ENCODE peak calls at places on chromosomes 12 and 14, in seven cellular contexts. H is effector memory CD4-positive, alpha-beta T cell; B is CD4-positive, CD25-positive, alpha-beta regulatory T cell; L is AG09309; O is uterus; T is body of pancreas; D is colonic mucosa. V is an unnamed sample.

GRCh38 chr12:31745242-31745641 is 16.4 kb upstream of the AMN1 start:
- DNase-seq in H (no peak), B (no peak), L (no peak), O (no peak), T (no peak), D (no peak), V (no peak)

GRCh38 chr12:121709478-121709890 is 3.1 kb upstream of the TMEM120B start:
- DNase-seq in H (no peak), B (no peak), L (no peak), O (no peak), T (no peak), D (no peak), V (no peak)

GRCh38 chr12:93302331-93303229 is 75.1 kb upstream of the NUDT4 start:
- DNase-seq in H (no peak), B (no peak), L (no peak), O (peak), T (peak), D (no peak), V (no peak)

GRCh38 chr12:25817166-25817565 is 141.3 kb upstream of the RASSF8 start:
- DNase-seq in H (no peak), B (no peak), L (no peak), O (no peak), T (no peak), D (no peak), V (no peak)

GRCh38 chr12:119901670-119902069 is 24.6 kb upstream of the CIT start:
- DNase-seq in H (no peak), B (no peak), L (no peak), O (no peak), T (no peak), D (no peak), V (no peak)

GRCh38 chr12:43336962-43337555 is 214.9 kb downstream of the ADAMTS20 start:
- DNase-seq in H (no peak), B (no peak), L (no peak), O (no peak), T (no peak), D (no peak), V (no peak)

GRCh38 chr12:13631873-13632272 is 349.5 kb downstream of the GRIN2B start:
- DNase-seq in H (no peak), B (no peak), L (no peak), O (no peak), T (no peak), D (no peak), V (no peak)

GRCh38 chr14:103031956-103032355 is 25.4 kb downstream of the CDC42BPB start:
- DNase-seq in H (no peak), B (no peak), L (no peak), O (no peak), T (peak), D (peak), V (peak)

GRCh38 chr12:21478756-21479455 is 22.5 kb downstream of the RECQL start:
- DNase-seq in H (no peak), B (no peak), L (no peak), O (no peak), T (no peak), D (no peak), V (no peak)

GRCh38 chr12:114790276-114790675 is 106.3 kb upstream of the TBX3 start:
- DNase-seq in H (no peak), B (no peak), L (no peak), O (no peak), T (no peak), D (no peak), V (no peak)

GRCh38 chr12:14841761-14842160 is 1.6 kb downstream of the ART4 start:
- DNase-seq in H (no peak), B (no peak), L (no peak), O (peak), T (peak), D (no peak), V (no peak)

GRCh38 chr14:55892906-55893305 is 225.3 kb upstream of the PELI2 start:
- DNase-seq in H (no peak), B (no peak), L (no peak), O (no peak), T (no peak), D (no peak), V (no peak)

GRCh38 chr12:38543151-38543550 is 226.6 kb downstream of the ALG10B start:
- DNase-seq in H (no peak), B (no peak), L (no peak), O (no peak), T (no peak), D (no peak), V (no peak)

GRCh38 chr12:51921017-51921725 is 13.9 kb downstream of the ACVRL1 start:
- DNase-seq in H (no peak), B (no peak), L (no peak), O (no peak), T (no peak), D (no peak), V (peak)

DNA sequence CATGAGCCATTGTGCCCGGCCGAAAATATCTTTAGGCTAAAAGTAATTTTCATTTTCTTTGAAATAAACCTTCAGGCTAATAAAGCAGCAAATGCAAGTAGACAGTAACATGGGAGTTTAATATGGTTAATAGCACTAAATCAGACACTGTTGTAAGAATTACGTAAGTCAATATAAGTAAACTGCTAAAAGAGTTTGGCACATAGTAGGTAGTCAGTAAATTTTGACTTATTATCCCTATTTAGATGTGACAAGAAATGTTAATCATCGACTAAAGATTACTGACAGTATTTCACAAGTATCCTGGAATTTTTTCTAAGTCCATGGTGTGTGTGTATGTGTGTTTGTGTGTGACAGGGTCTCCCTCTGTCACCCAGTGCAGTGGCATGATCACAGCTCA is 3.9 kb downstream of the PPP4R3A start:
- DNase-seq in H (no peak), B (no peak), L (no peak), O (no peak), T (no peak), D (no peak), V (no peak)
- H3K4me3 ChIP-seq in H (no peak), B (peak), L (no peak), O (no peak), T (no peak), D (no peak), V (no peak)

GRCh38 chr12:1474059-1474537 is 120.3 kb downstream of the FBXL14 start:
- DNase-seq in H (no peak), B (no peak), L (peak), O (no peak), T (no peak), D (no peak), V (no peak)
- H3K4me3 ChIP-seq in H (no peak), B (peak), L (peak), O (no peak), T (no peak), D (no peak), V (no peak)

DNA sequence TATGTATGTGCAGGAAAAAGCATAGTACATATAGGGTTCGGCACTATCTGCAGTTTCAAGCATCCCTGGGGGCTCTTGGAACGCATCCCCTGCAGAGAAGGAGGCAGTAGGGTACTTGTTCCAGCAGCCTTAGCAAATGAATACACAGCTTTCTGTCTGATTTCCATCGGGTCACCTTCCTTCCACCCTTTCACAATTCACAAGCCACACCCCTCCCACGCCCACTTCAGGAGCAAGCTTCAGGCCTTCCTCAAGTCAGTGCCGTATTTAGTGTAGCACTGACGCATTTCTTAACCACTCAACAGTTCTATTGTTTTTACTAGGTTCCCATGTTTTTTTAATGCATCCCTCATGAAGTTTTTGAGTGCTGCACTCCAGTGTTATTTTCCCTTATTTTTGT is 64.2 kb downstream of the CLMN start:
- DNase-seq in H (no peak), B (no peak), L (no peak), O (peak), T (peak), D (peak), V (no peak)
- H3K4me3 ChIP-seq in H (no peak), B (no peak), L (no peak), O (no peak), T (no peak), D (no peak), V (no peak)

DNA sequence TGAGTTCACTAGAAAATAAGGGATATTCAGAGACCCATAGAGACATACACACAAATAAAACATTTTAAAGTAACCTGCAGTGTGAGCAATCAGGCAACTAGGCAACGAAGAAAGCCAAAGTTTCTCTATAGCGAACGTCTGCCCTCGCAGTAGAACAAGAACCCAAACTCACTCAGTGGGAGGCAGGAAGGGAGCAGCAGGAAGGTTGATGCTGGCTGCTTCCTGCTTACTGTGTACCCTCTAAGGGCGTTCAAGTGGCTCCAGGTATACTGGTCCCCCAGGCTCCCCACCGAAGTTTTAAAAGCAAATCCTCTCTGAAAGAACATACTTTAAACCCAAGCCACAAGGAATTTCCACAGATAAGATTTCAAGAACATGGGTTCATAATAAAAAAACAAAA is 249.3 kb downstream of the FOXN3 start:
- DNase-seq in H (no peak), B (no peak), L (no peak), O (no peak), T (no peak), D (no peak), V (no peak)
- H3K4me3 ChIP-seq in H (no peak), B (no peak), L (no peak), O (no peak), T (no peak), D (no peak), V (no peak)